ENCODE peak calls at places on chromosomes 11 and 22, in four cellular contexts. X is HCT116, S is mesothelial cell of epicardium, U is pancreas. L is an unnamed sample.

GRCh38 chr22:34414467-34415440 is 494.5 kb upstream of the LARGE1 start:
- DNase-seq in X (peak; percentile 4), S (peak; percentile 67), U (peak; percentile 33), L (peak; percentile 74)

GRCh38 chr11:128061321-128061871 is 526.0 kb downstream of the ETS1 start:
- DNase-seq in S (no peak), U (no peak), X (no peak), L (no peak)

GRCh38 chr11:93000511-93001476 is 31.3 kb downstream of the MTNR1B start:
- DNase-seq in S (no peak), X (peak; percentile 87), U (no peak), L (no peak)

GRCh38 chr11:122556605-122557004 is 98.9 kb upstream of the UBASH3B start:
- DNase-seq in X (no peak), U (no peak), S (peak; percentile 52), L (no peak)

GRCh38 chr22:35310556-35311550 is 11.2 kb downstream of the TOM1 start:
- DNase-seq in U (no peak), X (no peak), S (no peak), L (no peak)

GRCh38 chr22:21447694-21448402 is 19.3 kb upstream of the TMEM191C start:
- DNase-seq in S (no peak), U (peak; percentile 81), X (no peak), L (peak; percentile 70)

GRCh38 chr11:41235670-41236069 is 223.8 kb downstream of the LRRC4C start:
- DNase-seq in U (no peak), X (no peak), S (no peak), L (no peak)

GRCh38 chr22:36764641-36765040 is 11.3 kb downstream of the IFT27 start:
- DNase-seq in X (no peak), S (peak; percentile 4), U (no peak), L (no peak)

GRCh38 chr11:115128226-115128625 is 376.0 kb downstream of the CADM1 start:
- DNase-seq in U (no peak), S (no peak), X (no peak), L (no peak)

GRCh38 chr11:86637976-86638375 is 34.4 kb downstream of the ME3 start:
- DNase-seq in U (no peak), X (no peak), S (no peak), L (no peak)

GRCh38 chr22:23075525-23076216 is 5.4 kb downstream of the GNAZ start:
- DNase-seq in X (no peak), U (peak; percentile 31), S (no peak), L (no peak)

GRCh38 chr22:19765477-19766234 is 5.1 kb downstream of the TBX1 start:
- DNase-seq in U (no peak), S (no peak), X (no peak), L (no peak)

GRCh38 chr11:32851251-32851650 is 21.5 kb downstream of the PRRG4 start:
- DNase-seq in U (no peak), S (no peak), X (no peak), L (no peak)

GRCh38 chr22:45587638-45588481 is 83.8 kb upstream of the ATXN10 start:
- DNase-seq in U (peak; percentile 1), S (no peak), X (no peak), L (no peak)

GRCh38 chr11:9664276-9665171 is 647 bp downstream of the SWAP70 start:
- DNase-seq in U (peak; percentile 32), X (no peak), S (no peak), L (peak; percentile 70)

GRCh38 chr11:130340671-130341319 is 26.1 kb upstream of the ZBTB44 start:
- DNase-seq in X (no peak), U (no peak), S (no peak), L (no peak)

GRCh38 chr11:27401280-27401679 is 38.3 kb upstream of the CCDC34 start:
- DNase-seq in X (no peak), S (no peak), U (no peak), L (no peak)

GRCh38 chr11:127998421-127998820 is 588.9 kb downstream of the ETS1 start:
- DNase-seq in S (no peak), U (no peak), X (no peak), L (no peak)

GRCh38 chr11:12377106-12377823 is at the start of gene PARVA:
- DNase-seq in S (peak; percentile 46), U (peak; percentile 76), X (peak; percentile 15), L (peak; percentile 79)

GRCh38 chr11:16088774-16089173 is 267.6 kb downstream of the SOX6 start:
- DNase-seq in X (no peak), S (no peak), U (no peak), L (no peak)

GRCh38 chr11:6258571-6258998 is 1.1 kb upstream of the CCKBR start:
- DNase-seq in X (no peak), U (peak; percentile 43), S (no peak), L (no peak)

GRCh38 chr11:101949846-101950245 is 33.5 kb upstream of the ANGPTL5 start:
- DNase-seq in U (no peak), X (no peak), S (no peak), L (no peak)

GRCh38 chr11:73308963-73309960 is 1.2 kb downstream of the ARHGEF17 start:
- DNase-seq in S (peak; percentile 75), X (peak; percentile 55), U (peak; percentile 80), L (peak; percentile 84)

GRCh38 chr11:33052241-33052640 is 12.9 kb downstream of the TCP11L1 start:
- DNase-seq in X (no peak), U (no peak), S (no peak), L (no peak)

GRCh38 chr22:29106839-29107238 is 34.0 kb downstream of the KREMEN1 start:
- DNase-seq in X (no peak), S (no peak), U (no peak), L (no peak)

GRCh38 chr22:38820021-38820420 is 23.8 kb downstream of the NPTXR start:
- DNase-seq in U (no peak), X (no peak), S (no peak), L (no peak)

GRCh38 chr11:129251067-129251466 is 58.9 kb upstream of the ARHGAP32 start:
- DNase-seq in X (no peak), U (no peak), S (no peak), L (no peak)

GRCh38 chr22:33247758-33248157 is 189.6 kb upstream of the SYN3 start:
- DNase-seq in U (no peak), X (no peak), S (no peak), L (no peak)

GRCh38 chr11:124421043-124421442 is 3.6 kb downstream of the OR8B4 start:
- DNase-seq in S (no peak), X (no peak), U (no peak), L (no peak)

GRCh38 chr11:45528435-45528834 is 137.0 kb downstream of the CHST1 start:
- DNase-seq in U (no peak), S (no peak), X (no peak), L (no peak)

GRCh38 chr11:44604171-44604581 is 38.7 kb downstream of the CD82 start:
- DNase-seq in S (no peak), U (no peak), X (no peak), L (no peak)

GRCh38 chr11:117918366-117919255 is 10.6 kb downstream of the TMPRSS13 start:
- DNase-seq in U (no peak), S (no peak), X (no peak), L (no peak)

GRCh38 chr11:10778217-10778970 is 27.3 kb downstream of the CTR9 start:
- DNase-seq in S (no peak), U (no peak), X (no peak), L (no peak)

GRCh38 chr11:120013325-120014250 is 124.3 kb downstream of the TRIM29 start:
- DNase-seq in S (peak; percentile 42), X (peak; percentile 37), U (peak; percentile 62), L (no peak)

GRCh38 chr22:24402460-24403192 is 24.8 kb upstream of the ADORA2A start:
- DNase-seq in S (no peak), U (no peak), X (peak; percentile 82), L (no peak)

GRCh38 chr11:118618115-118618990 is 10.9 kb downstream of the PHLDB1 start:
- DNase-seq in S (no peak), X (no peak), U (peak; percentile 42), L (no peak)

DNA sequence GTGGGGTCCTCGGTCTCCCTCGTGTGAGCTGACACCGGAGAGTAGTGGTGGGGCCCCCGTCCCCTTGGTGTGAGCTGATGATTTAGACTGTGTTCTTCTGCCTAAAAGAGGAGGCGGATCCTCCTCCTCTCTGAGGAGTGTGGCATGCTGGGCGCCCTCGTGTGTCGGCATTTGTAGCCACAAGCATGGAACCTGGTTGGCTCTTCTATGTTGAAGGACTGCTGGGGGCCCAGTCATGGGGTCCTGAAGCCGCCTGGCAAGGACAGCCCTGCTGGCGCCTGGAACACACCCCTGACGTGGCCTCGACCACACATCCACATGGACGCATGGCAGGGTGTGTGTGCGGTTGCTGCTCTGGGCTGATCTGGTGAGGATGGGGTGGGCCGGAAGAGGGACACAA is 50.2 kb downstream of the AP2A2 start:
- DNase-seq in S (no peak), U (no peak), X (no peak), L (no peak)
- TF ChIP-seq CTCF in S (no peak), U (no peak), X (no peak), L (peak; percentile 53)

GRCh38 chr22:42035256-42035655 is 35.4 kb downstream of the NAGA start:
- DNase-seq in S (no peak), X (no peak), U (no peak), L (no peak)

GRCh38 chr22:42039271-42039670 is 31.3 kb downstream of the NAGA start:
- DNase-seq in X (no peak), S (no peak), U (no peak), L (no peak)

DNA sequence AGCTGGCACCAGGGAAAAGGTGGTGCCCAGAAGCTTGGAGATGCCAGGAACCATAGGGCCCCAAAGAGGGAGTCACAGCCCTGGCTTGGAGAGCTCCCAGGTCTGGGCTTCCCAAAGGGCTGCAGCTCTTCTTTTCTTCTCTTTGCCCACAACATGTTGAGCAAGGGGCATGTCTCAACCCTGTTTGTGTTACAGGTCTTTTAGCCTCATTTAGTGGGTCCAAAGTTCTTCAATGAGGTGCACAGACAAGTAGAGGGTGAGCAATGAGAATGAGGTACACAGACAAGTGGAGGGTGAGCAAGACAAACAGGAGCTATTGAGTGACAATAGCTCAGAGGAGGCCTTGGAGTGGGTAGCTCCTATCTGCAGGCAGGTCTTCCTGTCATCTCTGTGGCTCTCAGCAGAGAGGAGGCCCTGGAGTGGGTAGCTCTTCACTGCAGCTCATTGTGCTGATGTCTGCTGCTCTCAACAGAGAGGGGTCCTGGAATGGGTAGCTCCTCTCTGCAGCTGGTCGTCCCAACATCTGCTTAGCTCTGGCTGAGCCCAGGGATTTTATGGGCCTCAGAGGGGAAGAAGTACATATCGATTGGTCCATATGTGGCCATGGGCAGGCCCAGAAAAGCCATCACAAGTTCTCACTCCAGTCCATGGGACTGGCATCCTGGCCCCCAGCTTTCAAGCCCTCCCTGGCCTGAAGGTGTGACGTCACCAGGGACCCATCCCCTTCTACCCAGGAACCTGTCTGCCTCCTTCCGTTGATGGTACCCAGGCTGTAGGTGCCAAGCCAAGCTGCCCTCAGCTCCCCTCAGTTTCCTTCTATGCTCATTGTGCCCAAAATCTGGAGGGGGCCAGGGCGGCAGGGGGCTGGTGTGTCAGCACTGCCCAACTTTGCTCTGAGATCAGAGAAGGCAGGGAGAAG is 34.9 kb downstream of the WBP2NL start:
- DNase-seq in U (no peak), X (no peak), S (no peak), L (no peak)
- TF ChIP-seq CTCF in U (no peak), X (no peak), S (no peak), L (no peak)

GRCh38 chr11:100932474-100933100 is 197.0 kb downstream of the PGR start:
- DNase-seq in S (no peak), X (peak; percentile 26), U (no peak), L (no peak)
- TF ChIP-seq CTCF in S (no peak), X (peak; percentile 61), U (no peak), L (peak; percentile 70)

DNA sequence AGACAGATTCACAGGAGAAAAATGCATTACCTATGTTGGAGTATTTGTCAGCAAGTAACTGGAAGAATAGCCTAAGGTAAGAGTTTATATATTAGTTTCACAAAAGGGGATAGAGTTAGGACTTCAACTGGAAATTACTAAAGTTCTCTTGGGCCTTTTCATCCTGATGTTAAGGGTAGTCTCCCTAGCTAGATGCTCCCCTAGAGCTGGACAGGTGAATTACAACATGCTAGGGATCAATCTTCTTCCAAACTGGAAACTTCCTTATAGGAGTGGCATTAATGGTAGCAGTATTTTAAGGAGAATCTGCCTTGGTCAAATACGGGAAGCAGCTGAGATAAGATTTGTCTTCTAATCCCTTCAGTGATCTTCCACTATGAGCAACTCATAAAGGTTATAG is 632.8 kb upstream of the RAG2 start:
- DNase-seq in S (no peak), U (no peak), X (no peak), L (no peak)
- TF ChIP-seq CTCF in S (no peak), U (no peak), X (no peak), L (peak; percentile 40)

L was measured in type B pancreatic cell.